ENCODE peak calls at places on chromosomes 2 and 18, in seven cellular contexts. D is heart right ventricle, E is body of pancreas, Y is lung, M is testis, N is SK-N-SH, G is PC-3. U is an unnamed sample.

GRCh38 chr2:66555076-66555475 is 120.2 kb downstream of the MEIS1 start:
- DNase-seq in D (no peak), E (no peak), Y (no peak), M (no peak), N (no peak), G (no peak), U (no peak)

GRCh38 chr18:39863916-39864315 is 2091.1 kb upstream of the PIK3C3 start:
- DNase-seq in D (no peak), E (no peak), Y (no peak), M (no peak), N (no peak), G (no peak), U (no peak)

GRCh38 chr2:205946226-205946625 is 139.7 kb downstream of the INO80D start:
- DNase-seq in D (no peak), E (no peak), Y (no peak), M (no peak), N (no peak), G (no peak), U (no peak)

GRCh38 chr18:72995558-72995957 is 127.8 kb upstream of the NETO1 start:
- DNase-seq in D (no peak), E (no peak), Y (no peak), M (no peak), N (no peak), G (peak; percentile 82), U (no peak)

GRCh38 chr2:232320038-232320790 is 58.3 kb upstream of the ALPP start:
- DNase-seq in D (no peak), E (no peak), Y (no peak), M (no peak), N (no peak), G (no peak), U (no peak)

GRCh38 chr18:13418013-13418710 is 199.6 kb downstream of the LDLRAD4 start:
- DNase-seq in D (no peak), E (no peak), Y (no peak), M (no peak), N (no peak), G (peak; percentile 20), U (no peak)

GRCh38 chr2:68274022-68274421 is 21.7 kb upstream of the PPP3R1 start:
- DNase-seq in D (no peak), E (no peak), Y (no peak), M (no peak), N (no peak), G (no peak), U (no peak)

GRCh38 chr2:230846360-230846759 is 18.4 kb upstream of the ITM2C start:
- DNase-seq in D (no peak), E (no peak), Y (no peak), M (no peak), N (no peak), G (no peak), U (no peak)

GRCh38 chr18:74689251-74689650 is 91.6 kb downstream of the ZNF407 start:
- DNase-seq in D (no peak), E (no peak), Y (no peak), M (no peak), N (no peak), G (no peak), U (peak; percentile 1)

GRCh38 chr2:150495993-150496627 is 8.6 kb upstream of the RND3 start:
- DNase-seq in D (no peak), E (no peak), Y (no peak), M (no peak), N (no peak), G (peak; percentile 96), U (no peak)

GRCh38 chr2:70510213-70510820 is 43.3 kb downstream of the TGFA start:
- DNase-seq in D (no peak), E (no peak), Y (no peak), M (no peak), N (no peak), G (no peak), U (no peak)

GRCh38 chr2:105517814-105518705 is 119.2 kb upstream of the FHL2 start:
- DNase-seq in D (peak; percentile 82), E (peak; percentile 78), Y (no peak), M (peak; percentile 68), N (peak; percentile 38), G (no peak), U (peak; percentile 82)

GRCh38 chr2:98508690-98509054 is 64.0 kb downstream of the INPP4A start:
- DNase-seq in D (peak; percentile 35), E (no peak), Y (peak; percentile 61), M (peak; percentile 36), N (no peak), G (no peak), U (no peak)

GRCh38 chr2:29663266-29663665 is 258.1 kb downstream of the ALK start:
- DNase-seq in D (no peak), E (no peak), Y (no peak), M (no peak), N (no peak), G (peak; percentile 83), U (peak; percentile 48)

GRCh38 chr2:138502253-138503086 is 900 bp downstream of the SPOPL start:
- DNase-seq in D (no peak), E (peak; percentile 46), Y (no peak), M (peak; percentile 17), N (peak; percentile 6), G (peak; percentile 39), U (peak; percentile 14)

GRCh38 chr2:179613701-179614100 is 247.7 kb downstream of the ZNF385B start:
- DNase-seq in D (no peak), E (no peak), Y (no peak), M (no peak), N (no peak), G (no peak), U (no peak)

GRCh38 chr18:48022531-48023330 is 92.3 kb upstream of the SMAD2 start:
- DNase-seq in D (peak; percentile 41), E (peak; percentile 34), Y (no peak), M (no peak), N (peak; percentile 58), G (peak; percentile 73), U (peak; percentile 85)

GRCh38 chr2:120550274-120550673 is 185.4 kb upstream of the GLI2 start:
- DNase-seq in D (no peak), E (no peak), Y (no peak), M (no peak), N (no peak), G (no peak), U (no peak)

GRCh38 chr2:171985076-171985475 is 14.7 kb upstream of the METAP1D start:
- DNase-seq in D (no peak), E (no peak), Y (no peak), M (no peak), N (no peak), G (no peak), U (no peak)

GRCh38 chr2:195119231-195119630 is 537.8 kb upstream of the SLC39A10 start:
- DNase-seq in D (no peak), E (no peak), Y (no peak), M (no peak), N (no peak), G (no peak), U (no peak)

GRCh38 chr2:12763486-12763885 is 46.8 kb downstream of the TRIB2 start:
- DNase-seq in D (no peak), E (no peak), Y (no peak), M (no peak), N (no peak), G (no peak), U (no peak)

GRCh38 chr2:74415762-74416395 is 5.5 kb downstream of the C2orf81 start:
- DNase-seq in D (no peak), E (no peak), Y (no peak), M (no peak), N (peak; percentile 19), G (no peak), U (no peak)
- H3K4me3 ChIP-seq in D (peak overlapping the region; percentile 69), E (no peak overlapping the region), Y (no peak overlapping the region), M (peak overlapping the region; percentile 47), N (no peak overlapping the region), G (no peak overlapping the region), U (no peak overlapping the region)

GRCh38 chr2:216188956-216189355 is 79.8 kb downstream of the XRCC5 start:
- DNase-seq in D (no peak), E (no peak), Y (no peak), M (no peak), N (no peak), G (peak; percentile 48), U (no peak)
- H3K4me3 ChIP-seq in D (no peak overlapping the region), E (no peak overlapping the region), Y (no peak overlapping the region), M (no peak overlapping the region), N (no peak overlapping the region), G (no peak overlapping the region), U (no peak overlapping the region)

GRCh38 chr2:226121339-226121738 is 678.3 kb downstream of the IRS1 start:
- DNase-seq in D (no peak), E (no peak), Y (no peak), M (no peak), N (no peak), G (no peak), U (peak; percentile 27)

GRCh38 chr2:226117506-226118065 is 682.0 kb downstream of the IRS1 start:
- DNase-seq in D (no peak), E (no peak), Y (no peak), M (no peak), N (no peak), G (peak; percentile 85), U (peak; percentile 24)

GRCh38 chr2:226116346-226116745 is 683.3 kb downstream of the IRS1 start:
- DNase-seq in D (no peak), E (no peak), Y (no peak), M (no peak), N (no peak), G (no peak), U (no peak)

GRCh38 chr2:226115832-226116200 is 683.8 kb downstream of the IRS1 start:
- DNase-seq in D (no peak), E (no peak), Y (no peak), M (no peak), N (no peak), G (peak; percentile 58), U (no peak)

GRCh38 chr2:226118471-226119429 is 680.9 kb downstream of the IRS1 start:
- DNase-seq in D (no peak), E (no peak), Y (no peak), M (peak; percentile 19), N (no peak), G (peak; percentile 92), U (peak; percentile 97)
- H3K4me3 ChIP-seq in D (no peak overlapping the region), E (no peak overlapping the region), Y (no peak overlapping the region), M (no peak overlapping the region), N (no peak overlapping the region), G (peak overlapping the region; percentile 41), U (no peak overlapping the region)

DNA sequence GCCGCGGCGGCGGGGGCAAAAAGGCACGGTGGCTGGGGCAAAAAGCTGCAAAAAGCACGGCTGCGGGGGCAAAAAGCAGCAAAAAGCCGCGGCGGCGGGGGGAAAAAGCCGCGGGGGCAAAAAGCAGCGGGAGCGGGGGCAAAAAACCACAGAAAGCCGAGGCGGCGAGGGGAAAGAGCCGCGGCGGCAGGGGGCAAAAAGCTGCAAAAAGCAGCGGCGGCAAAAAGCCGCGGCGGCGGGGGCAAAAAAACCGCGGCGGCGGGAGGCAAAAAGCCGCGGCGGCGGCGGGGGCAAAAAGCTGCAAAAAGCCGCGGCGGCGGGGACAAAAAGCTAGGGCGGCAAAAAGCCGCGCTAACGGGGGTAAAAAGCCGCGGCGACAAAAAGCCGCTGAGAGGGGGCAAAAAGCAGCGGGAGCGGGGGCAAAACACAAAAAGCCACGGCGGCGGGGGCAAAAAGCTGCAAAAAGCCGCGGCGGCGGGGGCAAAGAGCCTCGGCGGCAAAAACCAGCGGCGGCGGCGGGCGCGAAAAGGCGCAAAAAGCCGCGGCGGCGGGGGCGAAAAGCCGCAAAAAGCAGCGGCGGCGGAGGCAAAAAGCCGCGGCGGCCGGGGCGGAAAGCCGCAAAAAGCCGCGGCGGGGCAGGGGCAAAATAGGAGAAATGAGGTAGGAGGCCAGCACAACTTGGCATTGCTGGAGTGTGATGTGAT is 123.4 kb downstream of the ANKRD30BL start:
- DNase-seq in D (no peak), E (no peak), Y (no peak), M (no peak), N (peak; percentile 30), G (no peak), U (peak; percentile 2)
- H3K4me3 ChIP-seq in D (peak overlapping the region; percentile 53), E (peak overlapping the region; percentile 9), Y (peak overlapping the region; percentile 27), M (peak overlapping the region; percentile 67), N (peak overlapping the region; percentile 46), G (peak overlapping the region; percentile 66), U (peak overlapping the region; percentile 78)

U was measured in cardiac muscle cell.